ENCODE peak calls at places on chromosomes 3 and 15, in eight cellular contexts. R, K, X, C, Z, T, E and B are unnamed samples.

GRCh38 chr15:52261498-52262242 is 33.9 kb downstream of the MYO5C start:
- DNase-seq in R (no peak), K (peak), X (no peak), C (peak), Z (no peak), T (peak), E (no peak), B (peak)

GRCh38 chr3:126573492-126574117 is 14.9 kb upstream of the C3orf22 start:
- DNase-seq in R (no peak), K (no peak), X (peak), C (no peak), Z (no peak), T (no peak), E (no peak), B (no peak)

GRCh38 chr3:107344722-107345121 is 32.5 kb upstream of the CCDC54 start:
- DNase-seq in R (no peak), K (no peak), X (no peak), C (no peak), Z (no peak), T (no peak), E (no peak), B (no peak)

GRCh38 chr3:39147711-39148115 is 5.7 kb downstream of the CSRNP1 start:
- DNase-seq in R (no peak), K (no peak), X (no peak), C (no peak), Z (no peak), T (peak), E (no peak), B (no peak)

GRCh38 chr3:158167737-158168469 is 58.0 kb downstream of the RSRC1 start:
- DNase-seq in R (no peak), K (no peak), X (peak), C (no peak), Z (peak), T (no peak), E (no peak), B (no peak)

GRCh38 chr15:57079446-57079845 is 161.0 kb downstream of the TCF12 start:
- DNase-seq in R (no peak), K (no peak), X (no peak), C (no peak), Z (no peak), T (no peak), E (no peak), B (no peak)

GRCh38 chr3:181623924-181624694 is 87.6 kb upstream of the SOX2 start:
- DNase-seq in R (no peak), K (no peak), X (peak), C (no peak), Z (no peak), T (no peak), E (no peak), B (no peak)

GRCh38 chr15:56815247-56815646 is 81.9 kb upstream of the ZNF280D start:
- DNase-seq in R (no peak), K (no peak), X (peak), C (no peak), Z (no peak), T (no peak), E (no peak), B (no peak)

GRCh38 chr3:78277220-78277619 is 1237.3 kb downstream of the ROBO2 start:
- DNase-seq in R (no peak), K (no peak), X (no peak), C (no peak), Z (no peak), T (no peak), E (no peak), B (no peak)

GRCh38 chr3:34202975-34203374 is 404.5 kb downstream of the PDCD6IP start:
- DNase-seq in R (peak), K (no peak), X (no peak), C (no peak), Z (no peak), T (no peak), E (no peak), B (no peak)

GRCh38 chr15:58572521-58572920 is 140.7 kb downstream of the LIPC start:
- DNase-seq in R (no peak), K (no peak), X (no peak), C (no peak), Z (no peak), T (no peak), E (no peak), B (no peak)

GRCh38 chr15:68231102-68231818 is 1.7 kb upstream of the CLN6 start:
- DNase-seq in R (peak), K (no peak), X (no peak), C (no peak), Z (no peak), T (no peak), E (no peak), B (no peak)

GRCh38 chr15:77180757-77181156 is 109.8 kb upstream of the TSPAN3 start:
- DNase-seq in R (no peak), K (no peak), X (no peak), C (no peak), Z (peak), T (no peak), E (no peak), B (no peak)

GRCh38 chr3:129626744-129627349 is 20.4 kb upstream of the PLXND1 start:
- DNase-seq in R (peak), K (peak), X (peak), C (peak), Z (no peak), T (peak), E (no peak), B (peak)

GRCh38 chr3:14329116-14329830 is 73.1 kb upstream of the SLC6A6 start:
- DNase-seq in R (peak), K (no peak), X (peak), C (peak), Z (peak), T (no peak), E (no peak), B (no peak)

GRCh38 chr15:33310481-33311311 is at the start of gene RYR3:
- DNase-seq in R (peak), K (no peak), X (no peak), C (peak), Z (no peak), T (no peak), E (no peak), B (no peak)

GRCh38 chr15:37981781-37982180 is 47.3 kb downstream of the TMCO5A start:
- DNase-seq in R (peak), K (no peak), X (peak), C (no peak), Z (peak), T (no peak), E (no peak), B (no peak)

GRCh38 chr3:150059729-150060128 is 89.0 kb upstream of the PFN2 start:
- DNase-seq in R (no peak), K (no peak), X (no peak), C (no peak), Z (no peak), T (no peak), E (no peak), B (no peak)

GRCh38 chr3:195865752-195866151 is 42.6 kb downstream of the TNK2 start:
- DNase-seq in R (no peak), K (no peak), X (no peak), C (no peak), Z (no peak), T (no peak), E (no peak), B (no peak)

GRCh38 chr3:108406661-108407206 is 103.7 kb downstream of the MYH15 start:
- DNase-seq in R (peak), K (peak), X (peak), C (no peak), Z (no peak), T (peak), E (no peak), B (peak)

GRCh38 chr3:43866529-43867353 is 176.0 kb downstream of the ABHD5 start:
- DNase-seq in R (no peak), K (peak), X (peak), C (no peak), Z (peak), T (no peak), E (no peak), B (no peak)

GRCh38 chr3:69236808-69237707 is 114.7 kb upstream of the LMOD3 start:
- DNase-seq in R (peak), K (no peak), X (no peak), C (no peak), Z (no peak), T (no peak), E (no peak), B (no peak)

GRCh38 chr3:141368925-141369794 is 856 bp downstream of the ZBTB38 start:
- DNase-seq in R (no peak), K (no peak), X (peak), C (no peak), Z (peak), T (no peak), E (no peak), B (no peak)

GRCh38 chr3:172824229-172824628 is 73.7 kb downstream of the ECT2 start:
- DNase-seq in R (peak), K (no peak), X (no peak), C (no peak), Z (no peak), T (no peak), E (no peak), B (no peak)

GRCh38 chr3:54376440-54376839 is 254.1 kb downstream of the CACNA2D3 start:
- DNase-seq in R (no peak), K (no peak), X (no peak), C (no peak), Z (no peak), T (no peak), E (no peak), B (no peak)

GRCh38 chr15:66747866-66748265 is 45.8 kb downstream of the SMAD6 start:
- DNase-seq in R (no peak), K (no peak), X (no peak), C (no peak), Z (no peak), T (no peak), E (no peak), B (no peak)